ENCODE peak calls at places on chromosome 20, in ten cellular contexts. G, T, W, B, M, P, I, U, K and J are unnamed samples.

GRCh38 chr20:13526551-13526950 is 112.2 kb downstream of the TASP1 start:
- DNase-seq in B (no peak), G (no peak), P (no peak), K (no peak), I (no peak), T (no peak), W (no peak), U (no peak), M (no peak), J (no peak)

GRCh38 chr20:1775117-1775516 is 117.5 kb upstream of the SIRPG start:
- DNase-seq in B (no peak), P (no peak), U (no peak), K (no peak), I (no peak), W (no peak), M (no peak), T (no peak), G (no peak), J (peak; percentile 17)

GRCh38 chr20:11035211-11035610 is 361.4 kb upstream of the JAG1 start:
- DNase-seq in M (no peak), B (no peak), W (no peak), T (no peak), U (no peak), K (no peak), P (no peak), I (no peak), G (no peak), J (peak; percentile 38)

GRCh38 chr20:3846740-3847418 is at the start of gene MAVS:
- DNase-seq in W (peak; percentile 90), M (peak; percentile 88), I (peak; percentile 92), B (peak; percentile 86), G (peak; percentile 87), K (peak; percentile 93), P (peak; percentile 95), T (peak; percentile 95), U (peak; percentile 85), J (peak; percentile 79)

GRCh38 chr20:5886788-5887187 is 63.5 kb downstream of the TRMT6 start:
- DNase-seq in W (no peak), K (peak; percentile 64), T (no peak), M (no peak), G (no peak), P (no peak), U (no peak), B (no peak), I (peak; percentile 20), J (peak; percentile 28)

GRCh38 chr20:53581444-53582311 is 12.0 kb downstream of the ZNF217 start:
- DNase-seq in P (no peak), B (peak; percentile 19), M (no peak), G (peak; percentile 57), I (no peak), K (peak; percentile 28), W (no peak), U (no peak), T (no peak), J (peak; percentile 33)

GRCh38 chr20:22302039-22302438 is 282.3 kb downstream of the FOXA2 start:
- DNase-seq in T (no peak), K (no peak), W (no peak), M (no peak), B (no peak), P (no peak), I (no peak), U (no peak), G (no peak), J (no peak)

GRCh38 chr20:37377346-37378081 is 31.6 kb downstream of the SRC start:
- DNase-seq in T (no peak), W (no peak), P (no peak), K (no peak), M (no peak), G (no peak), U (peak; percentile 67), I (no peak), B (no peak), J (no peak)

GRCh38 chr20:52124821-52125220 is 66.8 kb downstream of the ZFP64 start:
- DNase-seq in P (no peak), W (no peak), T (no peak), I (no peak), B (no peak), K (no peak), G (no peak), U (no peak), M (no peak), J (no peak)

GRCh38 chr20:47318027-47318595 is 38.4 kb downstream of the ZMYND8 start:
- DNase-seq in M (peak; percentile 77), W (peak; percentile 37), G (no peak), P (no peak), I (no peak), U (no peak), B (no peak), K (no peak), T (peak; percentile 21), J (peak; percentile 53)
- H3K4me3 ChIP-seq in M (no peak overlapping the region), W (no peak overlapping the region), G (no peak overlapping the region), P (peak overlapping the region; percentile 42), I (peak overlapping the region; percentile 54), U (no peak overlapping the region), B (peak overlapping the region; percentile 34), K (peak overlapping the region; percentile 14), T (no peak overlapping the region), J (no peak overlapping the region)

GRCh38 chr20:61332016-61332975 is 80.2 kb downstream of the CDH4 start:
- DNase-seq in T (no peak), B (no peak), K (peak; percentile 44), P (no peak), W (no peak), I (no peak), U (no peak), G (no peak), M (no peak), J (no peak)
- H3K27me3 ChIP-seq in T (no peaks in the 10 kb centered on the region), B (no peaks in the 10 kb centered on the region), K (no peaks in the 10 kb centered on the region), P (no peaks in the 10 kb centered on the region), W (no peaks in the 10 kb centered on the region), I (peaks cover 45% of the 10 kb centered on the region), U (no peaks in the 10 kb centered on the region), G (no peaks in the 10 kb centered on the region), M (no peaks in the 10 kb centered on the region), J (peaks cover 14% of the 10 kb centered on the region)

GRCh38 chr20:64021124-64021975 is 14.6 kb upstream of the C20orf204 start:
- DNase-seq in W (no peak), M (no peak), K (no peak), I (no peak), P (no peak), T (no peak), U (no peak), B (no peak), G (no peak), J (no peak)

GRCh38 chr20:64023278-64024140 is 12.5 kb upstream of the C20orf204 start:
- DNase-seq in T (no peak), P (no peak), B (no peak), M (no peak), I (no peak), K (no peak), U (no peak), W (no peak), G (no peak), J (no peak)

GRCh38 chr20:64024141-64024990 is 11.6 kb upstream of the C20orf204 start:
- DNase-seq in I (no peak), P (no peak), W (no peak), G (no peak), M (no peak), T (no peak), K (no peak), U (no peak), B (no peak), J (no peak)

GRCh38 chr20:64025101-64025825 is 10.7 kb upstream of the C20orf204 start:
- DNase-seq in I (no peak), M (no peak), K (no peak), T (no peak), W (no peak), U (peak; percentile 83), G (no peak), B (no peak), P (no peak), J (no peak)

GRCh38 chr20:64022671-64023070 is 13.3 kb upstream of the C20orf204 start:
- DNase-seq in P (no peak), B (no peak), K (no peak), U (peak; percentile 76), G (no peak), W (no peak), T (no peak), I (no peak), M (no peak), J (no peak)
- H3K36me3 ChIP-seq in P (peaks cover 99% of the 10 kb centered on the region), B (peaks cover 92% of the 10 kb centered on the region), K (peaks cover 22% of the 10 kb centered on the region), U (peaks cover 95% of the 10 kb centered on the region), G (peaks cover 81% of the 10 kb centered on the region), W (peaks cover 53% of the 10 kb centered on the region), T (peaks cover 42% of the 10 kb centered on the region), I (peaks cover 92% of the 10 kb centered on the region), M (no peaks in the 10 kb centered on the region), J (peaks cover 88% of the 10 kb centered on the region)

GRCh38 chr20:19886666-19887288 is 128.7 kb downstream of the RIN2 start:
- DNase-seq in K (no peak), G (no peak), P (no peak), W (peak; percentile 8), B (no peak), M (no peak), I (no peak), T (peak; percentile 15), U (no peak), J (no peak)

GRCh38 chr20:19890358-19891117 is 126.6 kb upstream of the NAA20 start:
- DNase-seq in W (no peak), K (no peak), B (no peak), U (no peak), P (no peak), T (no peak), I (no peak), G (no peak), M (no peak), J (no peak)

GRCh38 chr20:19888269-19888669 is 128.9 kb upstream of the NAA20 start:
- DNase-seq in M (peak; percentile 21), W (no peak), T (no peak), P (no peak), I (no peak), B (peak; percentile 33), U (no peak), G (no peak), K (no peak), J (no peak)

GRCh38 chr20:19887566-19888268 is 129.4 kb upstream of the NAA20 start:
- DNase-seq in K (no peak), M (no peak), G (no peak), U (no peak), T (no peak), P (no peak), W (no peak), I (no peak), B (no peak), J (no peak)

DNA sequence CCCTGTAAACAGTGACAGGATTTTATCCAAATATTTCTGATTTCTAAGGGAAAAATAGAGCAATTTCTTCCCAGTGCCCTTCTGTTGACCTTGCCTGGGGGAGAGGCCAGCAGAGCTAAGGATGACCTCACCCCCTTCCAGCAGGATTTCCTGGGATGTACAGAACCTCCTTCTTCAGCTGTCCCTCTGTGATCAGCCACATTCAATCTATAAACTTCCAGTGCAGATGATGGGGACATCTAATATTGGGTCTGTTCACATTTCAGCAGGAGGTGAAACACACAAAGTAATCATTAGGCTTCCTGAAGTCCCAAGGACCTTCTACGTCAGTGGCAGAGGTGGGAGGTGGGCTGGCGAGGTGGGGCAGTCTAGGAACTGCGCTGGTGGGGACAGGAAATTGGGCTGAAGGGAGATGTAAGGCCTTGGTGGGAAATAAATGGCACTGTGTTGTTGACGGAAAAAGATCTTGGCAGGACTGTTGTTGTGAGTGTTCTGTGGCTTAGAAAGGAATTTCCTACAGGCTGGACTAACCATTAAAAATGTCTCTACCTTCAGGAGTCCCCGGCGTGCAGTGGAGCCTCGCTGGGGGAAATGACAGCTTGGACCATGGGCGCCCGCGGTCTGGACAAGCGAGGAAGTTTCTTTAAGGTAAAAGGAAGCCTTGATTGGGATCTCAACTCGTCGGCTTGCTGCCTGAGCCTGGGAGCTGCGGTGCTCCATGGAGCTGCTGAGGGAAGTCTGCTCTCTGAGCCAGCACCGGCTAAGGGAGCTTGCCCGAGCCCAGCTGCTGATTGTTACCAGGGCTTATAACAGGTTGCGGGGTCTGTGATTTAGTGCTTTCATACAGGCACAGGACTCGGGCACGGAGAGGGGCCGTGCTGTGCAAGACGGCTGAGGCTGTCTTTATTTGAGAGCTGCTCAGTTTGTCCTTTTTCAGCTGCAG is 127.9 kb upstream of the NAA20 start:
- DNase-seq in K (peak; percentile 71), T (no peak), W (no peak), M (peak; percentile 60), I (peak; percentile 56), U (no peak), P (no peak), B (peak; percentile 51), G (no peak), J (peak; percentile 13)
- H3K4me3 ChIP-seq in K (peak overlapping the region; percentile 34), T (no peak overlapping the region), W (no peak overlapping the region), M (peak overlapping the region; percentile 16), I (peak overlapping the region; percentile 66), U (no peak overlapping the region), P (peak overlapping the region; percentile 43), B (peak overlapping the region; percentile 41), G (no peak overlapping the region), J (no peak overlapping the region)